ENCODE peak calls at places on chromosomes 5 and 9, in nine cellular contexts. Z is GM12892, O is fibroblast of gingiva, K is NB4, P is T-helper 9 cell, D is HEK293T, I is NCI-H2029, X is kidney epithelial cell, R is neural crest cell. U is an unnamed sample.

GRCh38 chr9:112028242-112029221 is 131.9 kb downstream of the UGCG start:
- DNase-seq in Z (no peak), O (no peak), K (no peak), P (no peak), D (no peak), I (no peak), X (no peak), R (no peak), U (no peak)

GRCh38 chr5:7849531-7850240 is 1.2 kb downstream of the CFAP90 start:
- DNase-seq in Z (no peak), O (no peak), K (no peak), P (no peak), D (no peak), I (no peak), X (no peak), R (peak; percentile 34), U (peak; percentile 37)

GRCh38 chr5:157972579-157972978 is 113.6 kb upstream of the CLINT1 start:
- DNase-seq in Z (no peak), O (no peak), K (no peak), P (no peak), D (no peak), I (no peak), X (no peak), R (no peak), U (no peak)

GRCh38 chr5:25301836-25302235 is 657.1 kb upstream of the CDH10 start:
- DNase-seq in Z (no peak), O (no peak), K (no peak), P (no peak), D (no peak), I (no peak), X (no peak), R (no peak), U (no peak)

GRCh38 chr5:14908195-14908594 is 36.6 kb upstream of the ANKH start:
- DNase-seq in Z (no peak), O (no peak), K (no peak), P (no peak), D (no peak), I (no peak), X (no peak), R (no peak), U (no peak)

GRCh38 chr9:130101963-130102362 is 48.3 kb downstream of the GPR107 start:
- DNase-seq in Z (no peak), O (no peak), K (no peak), P (no peak), D (no peak), I (no peak), X (no peak), R (no peak), U (no peak)

GRCh38 chr9:115972802-115973201 is 180.8 kb upstream of the PAPPA start:
- DNase-seq in Z (no peak), O (peak; percentile 58), K (no peak), P (no peak), D (no peak), I (no peak), X (no peak), R (no peak), U (no peak)

GRCh38 chr5:124790895-124791732 is 44.7 kb upstream of the ZNF608 start:
- DNase-seq in Z (no peak), O (no peak), K (no peak), P (no peak), D (peak; percentile 46), I (no peak), X (peak; percentile 45), R (no peak), U (no peak)

GRCh38 chr9:122122903-122123632 is 30.0 kb upstream of the TTLL11 start:
- DNase-seq in Z (peak; percentile 71), O (peak; percentile 60), K (peak; percentile 77), P (peak; percentile 71), D (peak; percentile 87), I (peak; percentile 52), X (no peak), R (peak; percentile 85), U (peak; percentile 78)

GRCh38 chr5:80865547-80865946 is 94.6 kb upstream of the RASGRF2 start:
- DNase-seq in Z (no peak), O (peak; percentile 76), K (peak; percentile 4), P (no peak), D (no peak), I (no peak), X (no peak), R (no peak), U (no peak)